ENCODE peak calls at places on chromosomes 13 and 19, in six cellular contexts. One of them, this sample, is unnamed.

GRCh38 chr13:28137556-28137955 is 789 bp upstream of the PAN3 start:
- DNase-seq in IMR-90: no peak
- DNase-seq in aorta: no peak
- DNase-seq in breast epithelium: no peak
- DNase-seq in neural progenitor cell: peak; percentile 26
- DNase-seq in thoracic aorta: no peak
- DNase-seq in this sample: no peak

GRCh38 chr13:34567558-34567957 is 374.5 kb upstream of the NBEA start:
- DNase-seq in breast epithelium: no peak
- DNase-seq in thoracic aorta: no peak
- DNase-seq in aorta: no peak
- DNase-seq in neural progenitor cell: no peak
- DNase-seq in IMR-90: no peak
- DNase-seq in this sample: no peak

GRCh38 chr19:3366104-3366760 is at the start of gene NFIC:
- DNase-seq in IMR-90: peak; percentile 79
- DNase-seq in aorta: peak; percentile 92
- DNase-seq in neural progenitor cell: peak; percentile 54
- DNase-seq in breast epithelium: peak; percentile 82
- DNase-seq in thoracic aorta: no peak
- DNase-seq in this sample: no peak

GRCh38 chr13:73259061-73259908 is 200.5 kb downstream of the KLF5 start:
- DNase-seq in aorta: no peak
- DNase-seq in neural progenitor cell: peak; percentile 80
- DNase-seq in IMR-90: peak; percentile 12
- DNase-seq in thoracic aorta: no peak
- DNase-seq in breast epithelium: no peak
- DNase-seq in this sample: no peak

GRCh38 chr13:102903659-102904407 is 58.0 kb downstream of the ERCC5 start:
- DNase-seq in IMR-90: peak; percentile 18
- DNase-seq in breast epithelium: no peak
- DNase-seq in thoracic aorta: no peak
- DNase-seq in neural progenitor cell: peak; percentile 28
- DNase-seq in aorta: no peak
- DNase-seq in this sample: no peak

GRCh38 chr13:49649244-49649962 is 21.1 kb downstream of the ARL11 start:
- DNase-seq in aorta: no peak
- DNase-seq in breast epithelium: no peak
- DNase-seq in IMR-90: peak; percentile 68
- DNase-seq in thoracic aorta: no peak
- DNase-seq in neural progenitor cell: peak; percentile 35
- DNase-seq in this sample: no peak

GRCh38 chr13:114198556-114198955 is 19.5 kb downstream of the CFAP97D2 start:
- DNase-seq in IMR-90: no peak
- DNase-seq in neural progenitor cell: no peak
- DNase-seq in breast epithelium: no peak
- DNase-seq in aorta: no peak
- DNase-seq in thoracic aorta: no peak
- DNase-seq in this sample: no peak

GRCh38 chr13:28429685-28430290 is 65.1 kb downstream of the FLT1 start:
- DNase-seq in IMR-90: peak; percentile 60
- DNase-seq in neural progenitor cell: no peak
- DNase-seq in aorta: no peak
- DNase-seq in breast epithelium: no peak
- DNase-seq in thoracic aorta: no peak
- DNase-seq in this sample: no peak

GRCh38 chr13:27269114-27269665 is 1.4 kb upstream of the RASL11A start:
- DNase-seq in aorta: no peak
- DNase-seq in thoracic aorta: no peak
- DNase-seq in breast epithelium: no peak
- DNase-seq in IMR-90: peak; percentile 28
- DNase-seq in neural progenitor cell: no peak
- DNase-seq in this sample: no peak

GRCh38 chr19:7788933-7789323 is 25.9 kb downstream of the CLEC4M start:
- DNase-seq in breast epithelium: no peak
- DNase-seq in neural progenitor cell: no peak
- DNase-seq in aorta: no peak
- DNase-seq in thoracic aorta: no peak
- DNase-seq in IMR-90: no peak
- DNase-seq in this sample: no peak

DNA sequence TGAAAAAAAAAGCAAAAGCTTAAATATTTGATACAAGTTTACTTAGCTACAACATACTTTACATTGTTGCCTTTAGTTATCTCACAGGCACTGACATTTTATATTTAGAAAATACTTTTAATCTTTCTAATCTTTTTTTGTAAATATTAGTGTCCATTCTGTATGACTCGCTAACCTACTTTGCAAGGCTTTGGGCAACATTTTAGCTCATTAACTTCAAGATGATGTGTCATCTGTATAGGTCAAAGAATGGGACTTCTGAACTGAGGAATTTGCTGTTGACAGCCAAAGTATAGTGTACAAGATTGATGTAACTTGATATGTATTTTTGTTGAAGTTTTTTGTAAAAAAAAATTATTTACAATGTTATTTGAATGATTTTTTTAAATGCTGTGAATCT is 2.7 kb upstream of the C1QTNF9 start:
- DNase-seq in breast epithelium: no peak
- DNase-seq in IMR-90: peak; percentile 73
- DNase-seq in neural progenitor cell: no peak
- DNase-seq in aorta: no peak
- DNase-seq in thoracic aorta: no peak
- DNase-seq in this sample: no peak
- H3K4me1 ChIP-seq in breast epithelium: no peaks in the 10 kb centered on the region
- H3K4me1 ChIP-seq in IMR-90: peaks cover 15% of the 10 kb centered on the region
- H3K4me1 ChIP-seq in neural progenitor cell: no peaks in the 10 kb centered on the region
- H3K4me1 ChIP-seq in aorta: no peaks in the 10 kb centered on the region
- H3K4me1 ChIP-seq in thoracic aorta: no peaks in the 10 kb centered on the region
- H3K4me1 ChIP-seq in this sample: no peaks in the 10 kb centered on the region

GRCh38 chr19:8900421-8900820 is 68.2 kb downstream of the MBD3L1 start:
- DNase-seq in breast epithelium: no peak
- DNase-seq in neural progenitor cell: no peak
- DNase-seq in thoracic aorta: no peak
- DNase-seq in aorta: no peak
- DNase-seq in IMR-90: no peak
- DNase-seq in this sample: no peak

GRCh38 chr19:8899356-8899755 is 67.2 kb downstream of the MBD3L1 start:
- DNase-seq in aorta: no peak
- DNase-seq in thoracic aorta: no peak
- DNase-seq in neural progenitor cell: no peak
- DNase-seq in IMR-90: no peak
- DNase-seq in breast epithelium: no peak
- DNase-seq in this sample: no peak

GRCh38 chr19:8893419-8893818 is 61.2 kb downstream of the MBD3L1 start:
- DNase-seq in breast epithelium: no peak
- DNase-seq in IMR-90: no peak
- DNase-seq in aorta: no peak
- DNase-seq in thoracic aorta: no peak
- DNase-seq in neural progenitor cell: no peak
- DNase-seq in this sample: no peak

GRCh38 chr19:8902520-8902919 is 70.3 kb downstream of the MBD3L1 start:
- DNase-seq in breast epithelium: no peak
- DNase-seq in neural progenitor cell: no peak
- DNase-seq in thoracic aorta: no peak
- DNase-seq in aorta: no peak
- DNase-seq in IMR-90: no peak
- DNase-seq in this sample: no peak

DNA sequence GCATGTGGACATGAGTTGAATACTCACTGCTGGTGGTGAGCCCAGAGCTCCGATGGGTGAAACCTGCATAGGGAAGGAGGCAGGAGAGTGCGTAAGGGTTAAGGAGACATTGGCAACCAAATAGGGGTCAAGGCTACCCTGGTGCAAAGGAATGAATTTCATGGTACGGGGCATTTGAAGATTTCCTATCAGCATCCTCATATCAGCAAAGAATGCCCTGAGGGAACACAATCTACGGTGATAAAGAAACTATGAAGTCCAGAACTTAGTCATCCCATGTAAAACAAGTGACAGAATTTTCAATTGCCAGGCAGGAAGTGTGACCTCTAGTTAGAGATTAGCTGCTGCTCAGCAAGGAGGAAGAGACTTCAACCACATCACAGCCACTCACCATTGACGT is 64.9 kb downstream of the MBD3L1 start:
- DNase-seq in breast epithelium: no peak
- DNase-seq in IMR-90: no peak
- DNase-seq in neural progenitor cell: no peak
- DNase-seq in aorta: no peak
- DNase-seq in thoracic aorta: no peak
- DNase-seq in this sample: no peak
- H3K9me3 ChIP-seq in breast epithelium: no peaks in the 10 kb centered on the region
- H3K9me3 ChIP-seq in IMR-90: peaks cover 42% of the 10 kb centered on the region
- H3K9me3 ChIP-seq in neural progenitor cell: no peaks in the 10 kb centered on the region
- H3K9me3 ChIP-seq in aorta: no peaks in the 10 kb centered on the region
- H3K9me3 ChIP-seq in thoracic aorta: no peaks in the 10 kb centered on the region
- H3K9me3 ChIP-seq in this sample: no peaks in the 10 kb centered on the region

DNA sequence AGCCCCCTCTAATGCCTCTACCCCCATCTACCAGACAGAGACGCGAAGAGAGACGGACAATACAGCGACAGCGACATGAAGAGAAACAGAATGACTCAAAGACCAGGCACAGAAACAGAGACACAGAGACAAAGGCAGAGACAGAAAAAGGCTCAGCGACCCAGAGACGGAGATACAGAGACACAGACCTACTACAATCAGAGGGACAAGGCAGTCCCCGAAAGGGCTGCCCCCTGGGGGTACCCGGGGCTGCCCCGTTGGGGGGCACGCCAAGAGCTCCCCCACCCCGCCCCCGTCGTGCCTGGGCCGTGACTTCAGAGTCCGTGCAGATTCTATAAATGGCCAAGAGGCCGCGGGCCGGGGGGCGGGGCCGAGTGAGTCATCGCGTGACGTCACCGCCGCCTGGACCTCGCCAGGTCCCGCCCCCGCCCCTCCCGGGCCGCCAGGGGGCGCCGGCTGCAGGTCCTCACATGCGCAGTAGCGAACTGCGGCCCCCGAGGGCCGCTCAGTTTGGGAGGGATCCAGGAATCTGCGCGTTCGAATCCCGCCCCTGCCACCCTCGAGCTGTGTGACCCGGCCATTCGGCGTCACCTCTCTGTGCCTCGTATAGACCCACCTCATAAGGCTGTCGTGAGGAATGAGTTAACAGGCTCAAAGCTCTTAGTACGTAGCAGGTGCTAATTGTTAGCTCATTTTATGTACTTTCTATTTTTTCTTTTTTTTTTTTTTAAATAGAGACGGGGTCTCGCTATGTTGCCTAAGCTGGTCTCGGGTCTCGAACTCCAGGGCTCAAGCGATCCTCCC is 2.7 kb upstream of the CNN1 start:
- DNase-seq in neural progenitor cell: peak; percentile 97
- DNase-seq in IMR-90: peak; percentile 88
- DNase-seq in aorta: peak; percentile 97
- DNase-seq in breast epithelium: peak; percentile 91
- DNase-seq in thoracic aorta: peak; percentile 56
- DNase-seq in this sample: peak; percentile 74
- H3K27ac ChIP-seq in neural progenitor cell: no peak overlapping the region
- H3K27ac ChIP-seq in IMR-90: peak overlapping the region; percentile 92
- H3K27ac ChIP-seq in aorta: peak overlapping the region; percentile 97
- H3K27ac ChIP-seq in breast epithelium: peak overlapping the region; percentile 68
- H3K27ac ChIP-seq in thoracic aorta: peak overlapping the region; percentile 94
- H3K27ac ChIP-seq in this sample: peak overlapping the region; percentile 21

GRCh38 chr13:23868521-23868920 is 20.7 kb downstream of the MIPEP start:
- DNase-seq in IMR-90: peak; percentile 95
- DNase-seq in aorta: no peak
- DNase-seq in breast epithelium: no peak
- DNase-seq in neural progenitor cell: no peak
- DNase-seq in thoracic aorta: no peak
- DNase-seq in this sample: no peak

GRCh38 chr13:23865898-23866297 is 23.3 kb downstream of the MIPEP start:
- DNase-seq in neural progenitor cell: no peak
- DNase-seq in thoracic aorta: no peak
- DNase-seq in aorta: no peak
- DNase-seq in breast epithelium: no peak
- DNase-seq in IMR-90: no peak
- DNase-seq in this sample: no peak

GRCh38 chr13:23865065-23865464 is 24.1 kb downstream of the MIPEP start:
- DNase-seq in breast epithelium: no peak
- DNase-seq in aorta: no peak
- DNase-seq in thoracic aorta: no peak
- DNase-seq in IMR-90: peak; percentile 19
- DNase-seq in neural progenitor cell: no peak
- DNase-seq in this sample: no peak

GRCh38 chr13:23867027-23867491 is 22.1 kb downstream of the MIPEP start:
- DNase-seq in breast epithelium: no peak
- DNase-seq in IMR-90: peak; percentile 85
- DNase-seq in aorta: no peak
- DNase-seq in neural progenitor cell: peak; percentile 18
- DNase-seq in thoracic aorta: no peak
- DNase-seq in this sample: no peak

DNA sequence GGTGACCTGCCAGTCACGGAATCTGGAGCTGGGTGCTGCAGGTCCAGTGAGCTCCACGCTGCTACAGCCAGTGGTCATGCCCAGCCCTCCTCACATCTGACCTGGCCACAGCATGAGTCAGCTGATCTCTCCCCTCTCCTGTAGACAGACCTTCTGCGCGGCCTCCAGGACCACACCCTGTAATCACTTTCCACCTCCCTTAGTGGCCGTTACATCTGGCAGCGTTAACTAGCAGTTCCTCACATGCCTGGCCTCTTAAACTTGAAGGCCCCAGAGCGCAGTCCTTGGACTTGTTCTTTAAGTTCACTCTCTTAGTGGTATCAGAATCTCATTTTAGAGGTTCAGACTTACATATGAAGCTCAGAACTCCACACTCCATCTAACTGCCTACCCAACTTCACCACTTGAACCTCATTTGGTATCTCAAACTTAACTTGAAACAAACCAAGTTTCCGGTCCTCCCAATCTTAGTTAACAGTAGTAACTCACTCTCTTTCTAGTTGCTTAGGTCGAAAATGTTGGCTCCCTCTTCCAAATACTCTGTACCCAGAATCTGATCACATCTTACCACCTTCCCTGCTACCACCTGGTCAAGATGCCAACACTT is 22.7 kb downstream of the MIPEP start:
- DNase-seq in IMR-90: peak; percentile 15
- DNase-seq in thoracic aorta: no peak
- DNase-seq in aorta: no peak
- DNase-seq in breast epithelium: no peak
- DNase-seq in neural progenitor cell: no peak
- DNase-seq in this sample: no peak
- H3K4me1 ChIP-seq in IMR-90: peaks cover 21% of the 10 kb centered on the region
- H3K4me1 ChIP-seq in thoracic aorta: no peaks in the 10 kb centered on the region
- H3K4me1 ChIP-seq in aorta: no peaks in the 10 kb centered on the region
- H3K4me1 ChIP-seq in breast epithelium: no peaks in the 10 kb centered on the region
- H3K4me1 ChIP-seq in neural progenitor cell: no peaks in the 10 kb centered on the region
- H3K4me1 ChIP-seq in this sample: no peaks in the 10 kb centered on the region

GRCh38 chr19:57771417-57771816 is 1.9 kb downstream of the ZNF586 start:
- DNase-seq in IMR-90: no peak
- DNase-seq in breast epithelium: no peak
- DNase-seq in neural progenitor cell: no peak
- DNase-seq in thoracic aorta: no peak
- DNase-seq in aorta: no peak
- DNase-seq in this sample: no peak
- H3K9me3 ChIP-seq in IMR-90: peaks cover 10% of the 10 kb centered on the region
- H3K9me3 ChIP-seq in breast epithelium: peaks cover 57% of the 10 kb centered on the region
- H3K9me3 ChIP-seq in neural progenitor cell: no peaks in the 10 kb centered on the region
- H3K9me3 ChIP-seq in thoracic aorta: peaks cover 30% of the 10 kb centered on the region
- H3K9me3 ChIP-seq in aorta: peaks cover 27% of the 10 kb centered on the region
- H3K9me3 ChIP-seq in this sample: peaks cover 11% of the 10 kb centered on the region